ENCODE peak calls at places on chromosomes 11 and 22, in eight cellular contexts. One of them, this sample, is unnamed.

GRCh38 chr22:23403720-23404688 is 176.1 kb downstream of the IGLL1 start:
- DNase-seq in anterior cingulate cortex: no peak
- DNase-seq in activated CD4-positive, alpha-beta T cell treated with anti-CD3 and anti-CD28 coated beads, Interleukin-2, amount 50 U/mL, for 48 hours: no peak
- DNase-seq in stimulated activated CD8-positive, alpha-beta memory T cell treated with anti-CD3 and anti-CD28 coated beads, Interleukin-15, amount 100 ng/mL, for 48 hours: no peak
- DNase-seq in MCF 10A: no peak
- DNase-seq in stimulated activated naive CD8-positive, alpha-beta T cell treated with anti-CD3 and anti-CD28 coated beads, Interleukin-15, amount 100 ng/mL, for 72 hours: no peak
- DNase-seq in NCI-H2081: no peak
- DNase-seq in A549: no peak
- DNase-seq in this sample: no peak

GRCh38 chr11:119709638-119710346 is 19.2 kb downstream of the NECTIN1 start:
- DNase-seq in anterior cingulate cortex: peak
- DNase-seq in activated CD4-positive, alpha-beta T cell treated with anti-CD3 and anti-CD28 coated beads, Interleukin-2, amount 50 U/mL, for 48 hours: no peak
- DNase-seq in stimulated activated CD8-positive, alpha-beta memory T cell treated with anti-CD3 and anti-CD28 coated beads, Interleukin-15, amount 100 ng/mL, for 48 hours: no peak
- DNase-seq in MCF 10A: no peak
- DNase-seq in stimulated activated naive CD8-positive, alpha-beta T cell treated with anti-CD3 and anti-CD28 coated beads, Interleukin-15, amount 100 ng/mL, for 72 hours: no peak
- DNase-seq in NCI-H2081: peak
- DNase-seq in A549: no peak
- DNase-seq in this sample: no peak

GRCh38 chr22:17726561-17727243 is 47.6 kb downstream of the BID start:
- DNase-seq in anterior cingulate cortex: no peak
- DNase-seq in activated CD4-positive, alpha-beta T cell treated with anti-CD3 and anti-CD28 coated beads, Interleukin-2, amount 50 U/mL, for 48 hours: no peak
- DNase-seq in stimulated activated CD8-positive, alpha-beta memory T cell treated with anti-CD3 and anti-CD28 coated beads, Interleukin-15, amount 100 ng/mL, for 48 hours: no peak
- DNase-seq in MCF 10A: no peak
- DNase-seq in stimulated activated naive CD8-positive, alpha-beta T cell treated with anti-CD3 and anti-CD28 coated beads, Interleukin-15, amount 100 ng/mL, for 72 hours: no peak
- DNase-seq in NCI-H2081: no peak
- DNase-seq in A549: no peak
- DNase-seq in this sample: no peak

GRCh38 chr11:819943-820649 is 1.4 kb downstream of the PNPLA2 start:
- DNase-seq in anterior cingulate cortex: peak
- DNase-seq in activated CD4-positive, alpha-beta T cell treated with anti-CD3 and anti-CD28 coated beads, Interleukin-2, amount 50 U/mL, for 48 hours: peak
- DNase-seq in stimulated activated CD8-positive, alpha-beta memory T cell treated with anti-CD3 and anti-CD28 coated beads, Interleukin-15, amount 100 ng/mL, for 48 hours: peak
- DNase-seq in MCF 10A: peak
- DNase-seq in stimulated activated naive CD8-positive, alpha-beta T cell treated with anti-CD3 and anti-CD28 coated beads, Interleukin-15, amount 100 ng/mL, for 72 hours: peak
- DNase-seq in NCI-H2081: peak
- DNase-seq in A549: peak
- DNase-seq in this sample: peak

GRCh38 chr11:57978686-57979531 is 44.8 kb upstream of the OR9Q1 start:
- DNase-seq in anterior cingulate cortex: no peak
- DNase-seq in activated CD4-positive, alpha-beta T cell treated with anti-CD3 and anti-CD28 coated beads, Interleukin-2, amount 50 U/mL, for 48 hours: no peak
- DNase-seq in stimulated activated CD8-positive, alpha-beta memory T cell treated with anti-CD3 and anti-CD28 coated beads, Interleukin-15, amount 100 ng/mL, for 48 hours: no peak
- DNase-seq in MCF 10A: no peak
- DNase-seq in stimulated activated naive CD8-positive, alpha-beta T cell treated with anti-CD3 and anti-CD28 coated beads, Interleukin-15, amount 100 ng/mL, for 72 hours: no peak
- DNase-seq in NCI-H2081: no peak
- DNase-seq in A549: no peak
- DNase-seq in this sample: no peak

GRCh38 chr11:77088236-77089003 is 14.2 kb upstream of the OMP start:
- DNase-seq in anterior cingulate cortex: no peak
- DNase-seq in activated CD4-positive, alpha-beta T cell treated with anti-CD3 and anti-CD28 coated beads, Interleukin-2, amount 50 U/mL, for 48 hours: no peak
- DNase-seq in stimulated activated CD8-positive, alpha-beta memory T cell treated with anti-CD3 and anti-CD28 coated beads, Interleukin-15, amount 100 ng/mL, for 48 hours: no peak
- DNase-seq in MCF 10A: no peak
- DNase-seq in stimulated activated naive CD8-positive, alpha-beta T cell treated with anti-CD3 and anti-CD28 coated beads, Interleukin-15, amount 100 ng/mL, for 72 hours: no peak
- DNase-seq in NCI-H2081: no peak
- DNase-seq in A549: no peak
- DNase-seq in this sample: peak

GRCh38 chr22:36360871-36361383 is 26.8 kb downstream of the MYH9 start:
- DNase-seq in anterior cingulate cortex: no peak
- DNase-seq in activated CD4-positive, alpha-beta T cell treated with anti-CD3 and anti-CD28 coated beads, Interleukin-2, amount 50 U/mL, for 48 hours: no peak
- DNase-seq in stimulated activated CD8-positive, alpha-beta memory T cell treated with anti-CD3 and anti-CD28 coated beads, Interleukin-15, amount 100 ng/mL, for 48 hours: no peak
- DNase-seq in MCF 10A: no peak
- DNase-seq in stimulated activated naive CD8-positive, alpha-beta T cell treated with anti-CD3 and anti-CD28 coated beads, Interleukin-15, amount 100 ng/mL, for 72 hours: no peak
- DNase-seq in NCI-H2081: no peak
- DNase-seq in A549: no peak
- DNase-seq in this sample: no peak

GRCh38 chr11:81497202-81497804 is 1236.4 kb downstream of the FAM181B start:
- DNase-seq in anterior cingulate cortex: no peak
- DNase-seq in activated CD4-positive, alpha-beta T cell treated with anti-CD3 and anti-CD28 coated beads, Interleukin-2, amount 50 U/mL, for 48 hours: peak
- DNase-seq in stimulated activated CD8-positive, alpha-beta memory T cell treated with anti-CD3 and anti-CD28 coated beads, Interleukin-15, amount 100 ng/mL, for 48 hours: no peak
- DNase-seq in MCF 10A: peak
- DNase-seq in stimulated activated naive CD8-positive, alpha-beta T cell treated with anti-CD3 and anti-CD28 coated beads, Interleukin-15, amount 100 ng/mL, for 72 hours: no peak
- DNase-seq in NCI-H2081: peak
- DNase-seq in A549: peak
- DNase-seq in this sample: peak

GRCh38 chr11:118295834-118296454 is 8.6 kb upstream of the CD3E start:
- DNase-seq in anterior cingulate cortex: no peak
- DNase-seq in activated CD4-positive, alpha-beta T cell treated with anti-CD3 and anti-CD28 coated beads, Interleukin-2, amount 50 U/mL, for 48 hours: no peak
- DNase-seq in stimulated activated CD8-positive, alpha-beta memory T cell treated with anti-CD3 and anti-CD28 coated beads, Interleukin-15, amount 100 ng/mL, for 48 hours: no peak
- DNase-seq in MCF 10A: peak
- DNase-seq in stimulated activated naive CD8-positive, alpha-beta T cell treated with anti-CD3 and anti-CD28 coated beads, Interleukin-15, amount 100 ng/mL, for 72 hours: no peak
- DNase-seq in NCI-H2081: no peak
- DNase-seq in A549: no peak
- DNase-seq in this sample: peak

GRCh38 chr22:40721266-40721665 is 42.0 kb downstream of the MCHR1 start:
- DNase-seq in anterior cingulate cortex: no peak
- DNase-seq in activated CD4-positive, alpha-beta T cell treated with anti-CD3 and anti-CD28 coated beads, Interleukin-2, amount 50 U/mL, for 48 hours: no peak
- DNase-seq in stimulated activated CD8-positive, alpha-beta memory T cell treated with anti-CD3 and anti-CD28 coated beads, Interleukin-15, amount 100 ng/mL, for 48 hours: no peak
- DNase-seq in MCF 10A: no peak
- DNase-seq in stimulated activated naive CD8-positive, alpha-beta T cell treated with anti-CD3 and anti-CD28 coated beads, Interleukin-15, amount 100 ng/mL, for 72 hours: no peak
- DNase-seq in NCI-H2081: peak
- DNase-seq in A549: peak
- DNase-seq in this sample: peak

GRCh38 chr11:19872526-19873135 is 160.0 kb downstream of the NAV2 start:
- DNase-seq in anterior cingulate cortex: no peak
- DNase-seq in activated CD4-positive, alpha-beta T cell treated with anti-CD3 and anti-CD28 coated beads, Interleukin-2, amount 50 U/mL, for 48 hours: no peak
- DNase-seq in stimulated activated CD8-positive, alpha-beta memory T cell treated with anti-CD3 and anti-CD28 coated beads, Interleukin-15, amount 100 ng/mL, for 48 hours: no peak
- DNase-seq in MCF 10A: peak
- DNase-seq in stimulated activated naive CD8-positive, alpha-beta T cell treated with anti-CD3 and anti-CD28 coated beads, Interleukin-15, amount 100 ng/mL, for 72 hours: no peak
- DNase-seq in NCI-H2081: peak
- DNase-seq in A549: no peak
- DNase-seq in this sample: no peak

GRCh38 chr22:50236731-50237409 is 8.0 kb downstream of the TUBGCP6 start:
- DNase-seq in anterior cingulate cortex: no peak
- DNase-seq in activated CD4-positive, alpha-beta T cell treated with anti-CD3 and anti-CD28 coated beads, Interleukin-2, amount 50 U/mL, for 48 hours: no peak
- DNase-seq in stimulated activated CD8-positive, alpha-beta memory T cell treated with anti-CD3 and anti-CD28 coated beads, Interleukin-15, amount 100 ng/mL, for 48 hours: no peak
- DNase-seq in MCF 10A: no peak
- DNase-seq in stimulated activated naive CD8-positive, alpha-beta T cell treated with anti-CD3 and anti-CD28 coated beads, Interleukin-15, amount 100 ng/mL, for 72 hours: no peak
- DNase-seq in NCI-H2081: peak
- DNase-seq in A549: peak
- DNase-seq in this sample: peak

GRCh38 chr11:96168623-96169022 is 174.4 kb downstream of the MAML2 start:
- DNase-seq in anterior cingulate cortex: peak
- DNase-seq in activated CD4-positive, alpha-beta T cell treated with anti-CD3 and anti-CD28 coated beads, Interleukin-2, amount 50 U/mL, for 48 hours: no peak
- DNase-seq in stimulated activated CD8-positive, alpha-beta memory T cell treated with anti-CD3 and anti-CD28 coated beads, Interleukin-15, amount 100 ng/mL, for 48 hours: no peak
- DNase-seq in MCF 10A: peak
- DNase-seq in stimulated activated naive CD8-positive, alpha-beta T cell treated with anti-CD3 and anti-CD28 coated beads, Interleukin-15, amount 100 ng/mL, for 72 hours: no peak
- DNase-seq in NCI-H2081: no peak
- DNase-seq in A549: peak
- DNase-seq in this sample: peak

GRCh38 chr11:113668255-113668654 is 37.9 kb downstream of the TMPRSS5 start:
- DNase-seq in anterior cingulate cortex: no peak
- DNase-seq in activated CD4-positive, alpha-beta T cell treated with anti-CD3 and anti-CD28 coated beads, Interleukin-2, amount 50 U/mL, for 48 hours: no peak
- DNase-seq in stimulated activated CD8-positive, alpha-beta memory T cell treated with anti-CD3 and anti-CD28 coated beads, Interleukin-15, amount 100 ng/mL, for 48 hours: no peak
- DNase-seq in MCF 10A: no peak
- DNase-seq in stimulated activated naive CD8-positive, alpha-beta T cell treated with anti-CD3 and anti-CD28 coated beads, Interleukin-15, amount 100 ng/mL, for 72 hours: no peak
- DNase-seq in NCI-H2081: no peak
- DNase-seq in A549: peak
- DNase-seq in this sample: peak

GRCh38 chr11:45658292-45658991 is 7.0 kb downstream of the CHST1 start:
- DNase-seq in anterior cingulate cortex: peak
- DNase-seq in activated CD4-positive, alpha-beta T cell treated with anti-CD3 and anti-CD28 coated beads, Interleukin-2, amount 50 U/mL, for 48 hours: no peak
- DNase-seq in stimulated activated CD8-positive, alpha-beta memory T cell treated with anti-CD3 and anti-CD28 coated beads, Interleukin-15, amount 100 ng/mL, for 48 hours: no peak
- DNase-seq in MCF 10A: peak
- DNase-seq in stimulated activated naive CD8-positive, alpha-beta T cell treated with anti-CD3 and anti-CD28 coated beads, Interleukin-15, amount 100 ng/mL, for 72 hours: no peak
- DNase-seq in NCI-H2081: no peak
- DNase-seq in A549: no peak
- DNase-seq in this sample: no peak

GRCh38 chr22:30947821-30948454 is 20.6 kb downstream of the MORC2 start:
- DNase-seq in anterior cingulate cortex: no peak
- DNase-seq in activated CD4-positive, alpha-beta T cell treated with anti-CD3 and anti-CD28 coated beads, Interleukin-2, amount 50 U/mL, for 48 hours: no peak
- DNase-seq in stimulated activated CD8-positive, alpha-beta memory T cell treated with anti-CD3 and anti-CD28 coated beads, Interleukin-15, amount 100 ng/mL, for 48 hours: no peak
- DNase-seq in MCF 10A: peak
- DNase-seq in stimulated activated naive CD8-positive, alpha-beta T cell treated with anti-CD3 and anti-CD28 coated beads, Interleukin-15, amount 100 ng/mL, for 72 hours: no peak
- DNase-seq in NCI-H2081: no peak
- DNase-seq in A549: peak
- DNase-seq in this sample: peak

GRCh38 chr22:36743011-36743410 is 32.9 kb downstream of the IFT27 start:
- DNase-seq in anterior cingulate cortex: no peak
- DNase-seq in activated CD4-positive, alpha-beta T cell treated with anti-CD3 and anti-CD28 coated beads, Interleukin-2, amount 50 U/mL, for 48 hours: no peak
- DNase-seq in stimulated activated CD8-positive, alpha-beta memory T cell treated with anti-CD3 and anti-CD28 coated beads, Interleukin-15, amount 100 ng/mL, for 48 hours: no peak
- DNase-seq in MCF 10A: no peak
- DNase-seq in stimulated activated naive CD8-positive, alpha-beta T cell treated with anti-CD3 and anti-CD28 coated beads, Interleukin-15, amount 100 ng/mL, for 72 hours: no peak
- DNase-seq in NCI-H2081: no peak
- DNase-seq in A549: no peak
- DNase-seq in this sample: no peak

GRCh38 chr11:34970480-34970879 is 54.1 kb downstream of the PDHX start:
- DNase-seq in anterior cingulate cortex: no peak
- DNase-seq in activated CD4-positive, alpha-beta T cell treated with anti-CD3 and anti-CD28 coated beads, Interleukin-2, amount 50 U/mL, for 48 hours: no peak
- DNase-seq in stimulated activated CD8-positive, alpha-beta memory T cell treated with anti-CD3 and anti-CD28 coated beads, Interleukin-15, amount 100 ng/mL, for 48 hours: no peak
- DNase-seq in MCF 10A: no peak
- DNase-seq in stimulated activated naive CD8-positive, alpha-beta T cell treated with anti-CD3 and anti-CD28 coated beads, Interleukin-15, amount 100 ng/mL, for 72 hours: no peak
- DNase-seq in NCI-H2081: no peak
- DNase-seq in A549: no peak
- DNase-seq in this sample: no peak

GRCh38 chr11:68214173-68215086 is 1.3 kb upstream of the KMT5B start:
- DNase-seq in anterior cingulate cortex: no peak
- DNase-seq in activated CD4-positive, alpha-beta T cell treated with anti-CD3 and anti-CD28 coated beads, Interleukin-2, amount 50 U/mL, for 48 hours: no peak
- DNase-seq in stimulated activated CD8-positive, alpha-beta memory T cell treated with anti-CD3 and anti-CD28 coated beads, Interleukin-15, amount 100 ng/mL, for 48 hours: no peak
- DNase-seq in MCF 10A: no peak
- DNase-seq in stimulated activated naive CD8-positive, alpha-beta T cell treated with anti-CD3 and anti-CD28 coated beads, Interleukin-15, amount 100 ng/mL, for 72 hours: no peak
- DNase-seq in NCI-H2081: no peak
- DNase-seq in A549: no peak
- DNase-seq in this sample: no peak

GRCh38 chr22:36010913-36011312 is 17.7 kb downstream of the RBFOX2 start:
- DNase-seq in anterior cingulate cortex: no peak
- DNase-seq in activated CD4-positive, alpha-beta T cell treated with anti-CD3 and anti-CD28 coated beads, Interleukin-2, amount 50 U/mL, for 48 hours: no peak
- DNase-seq in stimulated activated CD8-positive, alpha-beta memory T cell treated with anti-CD3 and anti-CD28 coated beads, Interleukin-15, amount 100 ng/mL, for 48 hours: no peak
- DNase-seq in MCF 10A: peak
- DNase-seq in stimulated activated naive CD8-positive, alpha-beta T cell treated with anti-CD3 and anti-CD28 coated beads, Interleukin-15, amount 100 ng/mL, for 72 hours: no peak
- DNase-seq in NCI-H2081: no peak
- DNase-seq in A549: no peak
- DNase-seq in this sample: peak

GRCh38 chr11:120608760-120609211 is 97.2 kb downstream of the GRIK4 start:
- DNase-seq in anterior cingulate cortex: no peak
- DNase-seq in activated CD4-positive, alpha-beta T cell treated with anti-CD3 and anti-CD28 coated beads, Interleukin-2, amount 50 U/mL, for 48 hours: no peak
- DNase-seq in stimulated activated CD8-positive, alpha-beta memory T cell treated with anti-CD3 and anti-CD28 coated beads, Interleukin-15, amount 100 ng/mL, for 48 hours: no peak
- DNase-seq in MCF 10A: peak
- DNase-seq in stimulated activated naive CD8-positive, alpha-beta T cell treated with anti-CD3 and anti-CD28 coated beads, Interleukin-15, amount 100 ng/mL, for 72 hours: no peak
- DNase-seq in NCI-H2081: no peak
- DNase-seq in A549: no peak
- DNase-seq in this sample: no peak

GRCh38 chr11:66467034-66467659 is 442 bp downstream of the PELI3 start:
- DNase-seq in anterior cingulate cortex: no peak
- DNase-seq in activated CD4-positive, alpha-beta T cell treated with anti-CD3 and anti-CD28 coated beads, Interleukin-2, amount 50 U/mL, for 48 hours: peak
- DNase-seq in stimulated activated CD8-positive, alpha-beta memory T cell treated with anti-CD3 and anti-CD28 coated beads, Interleukin-15, amount 100 ng/mL, for 48 hours: no peak
- DNase-seq in MCF 10A: peak
- DNase-seq in stimulated activated naive CD8-positive, alpha-beta T cell treated with anti-CD3 and anti-CD28 coated beads, Interleukin-15, amount 100 ng/mL, for 72 hours: no peak
- DNase-seq in NCI-H2081: no peak
- DNase-seq in A549: peak
- DNase-seq in this sample: peak

GRCh38 chr22:38187413-38188212 is 6.0 kb upstream of the PLA2G6 start:
- DNase-seq in anterior cingulate cortex: no peak
- DNase-seq in activated CD4-positive, alpha-beta T cell treated with anti-CD3 and anti-CD28 coated beads, Interleukin-2, amount 50 U/mL, for 48 hours: no peak
- DNase-seq in stimulated activated CD8-positive, alpha-beta memory T cell treated with anti-CD3 and anti-CD28 coated beads, Interleukin-15, amount 100 ng/mL, for 48 hours: no peak
- DNase-seq in MCF 10A: peak
- DNase-seq in stimulated activated naive CD8-positive, alpha-beta T cell treated with anti-CD3 and anti-CD28 coated beads, Interleukin-15, amount 100 ng/mL, for 72 hours: no peak
- DNase-seq in NCI-H2081: peak
- DNase-seq in A549: no peak
- DNase-seq in this sample: peak

GRCh38 chr11:102760355-102761035 is 19.9 kb downstream of the MMP10 start:
- DNase-seq in anterior cingulate cortex: no peak
- DNase-seq in activated CD4-positive, alpha-beta T cell treated with anti-CD3 and anti-CD28 coated beads, Interleukin-2, amount 50 U/mL, for 48 hours: no peak
- DNase-seq in stimulated activated CD8-positive, alpha-beta memory T cell treated with anti-CD3 and anti-CD28 coated beads, Interleukin-15, amount 100 ng/mL, for 48 hours: no peak
- DNase-seq in MCF 10A: peak
- DNase-seq in stimulated activated naive CD8-positive, alpha-beta T cell treated with anti-CD3 and anti-CD28 coated beads, Interleukin-15, amount 100 ng/mL, for 72 hours: no peak
- DNase-seq in NCI-H2081: no peak
- DNase-seq in A549: peak
- DNase-seq in this sample: peak

GRCh38 chr11:33636104-33636503 is 64.5 kb downstream of the C11orf91 start:
- DNase-seq in anterior cingulate cortex: no peak
- DNase-seq in activated CD4-positive, alpha-beta T cell treated with anti-CD3 and anti-CD28 coated beads, Interleukin-2, amount 50 U/mL, for 48 hours: no peak
- DNase-seq in stimulated activated CD8-positive, alpha-beta memory T cell treated with anti-CD3 and anti-CD28 coated beads, Interleukin-15, amount 100 ng/mL, for 48 hours: no peak
- DNase-seq in MCF 10A: peak
- DNase-seq in stimulated activated naive CD8-positive, alpha-beta T cell treated with anti-CD3 and anti-CD28 coated beads, Interleukin-15, amount 100 ng/mL, for 72 hours: no peak
- DNase-seq in NCI-H2081: no peak
- DNase-seq in A549: peak
- DNase-seq in this sample: peak

GRCh38 chr22:19109198-19110063 is 12.8 kb downstream of the DGCR2 start:
- DNase-seq in anterior cingulate cortex: no peak
- DNase-seq in activated CD4-positive, alpha-beta T cell treated with anti-CD3 and anti-CD28 coated beads, Interleukin-2, amount 50 U/mL, for 48 hours: peak
- DNase-seq in stimulated activated CD8-positive, alpha-beta memory T cell treated with anti-CD3 and anti-CD28 coated beads, Interleukin-15, amount 100 ng/mL, for 48 hours: no peak
- DNase-seq in MCF 10A: peak
- DNase-seq in stimulated activated naive CD8-positive, alpha-beta T cell treated with anti-CD3 and anti-CD28 coated beads, Interleukin-15, amount 100 ng/mL, for 72 hours: no peak
- DNase-seq in NCI-H2081: no peak
- DNase-seq in A549: peak
- DNase-seq in this sample: no peak

GRCh38 chr22:38030311-38031133 is 26.7 kb upstream of the PICK1 start:
- DNase-seq in anterior cingulate cortex: no peak
- DNase-seq in activated CD4-positive, alpha-beta T cell treated with anti-CD3 and anti-CD28 coated beads, Interleukin-2, amount 50 U/mL, for 48 hours: no peak
- DNase-seq in stimulated activated CD8-positive, alpha-beta memory T cell treated with anti-CD3 and anti-CD28 coated beads, Interleukin-15, amount 100 ng/mL, for 48 hours: no peak
- DNase-seq in MCF 10A: no peak
- DNase-seq in stimulated activated naive CD8-positive, alpha-beta T cell treated with anti-CD3 and anti-CD28 coated beads, Interleukin-15, amount 100 ng/mL, for 72 hours: no peak
- DNase-seq in NCI-H2081: no peak
- DNase-seq in A549: no peak
- DNase-seq in this sample: no peak

GRCh38 chr11:65292866-65293265 is 21.8 kb upstream of the CDC42EP2 start:
- DNase-seq in anterior cingulate cortex: no peak
- DNase-seq in activated CD4-positive, alpha-beta T cell treated with anti-CD3 and anti-CD28 coated beads, Interleukin-2, amount 50 U/mL, for 48 hours: no peak
- DNase-seq in stimulated activated CD8-positive, alpha-beta memory T cell treated with anti-CD3 and anti-CD28 coated beads, Interleukin-15, amount 100 ng/mL, for 48 hours: no peak
- DNase-seq in MCF 10A: no peak
- DNase-seq in stimulated activated naive CD8-positive, alpha-beta T cell treated with anti-CD3 and anti-CD28 coated beads, Interleukin-15, amount 100 ng/mL, for 72 hours: no peak
- DNase-seq in NCI-H2081: no peak
- DNase-seq in A549: no peak
- DNase-seq in this sample: no peak

GRCh38 chr11:85647078-85647477 is 689 bp upstream of the TMEM126A start:
- DNase-seq in anterior cingulate cortex: no peak
- DNase-seq in activated CD4-positive, alpha-beta T cell treated with anti-CD3 and anti-CD28 coated beads, Interleukin-2, amount 50 U/mL, for 48 hours: no peak
- DNase-seq in stimulated activated CD8-positive, alpha-beta memory T cell treated with anti-CD3 and anti-CD28 coated beads, Interleukin-15, amount 100 ng/mL, for 48 hours: no peak
- DNase-seq in MCF 10A: no peak
- DNase-seq in stimulated activated naive CD8-positive, alpha-beta T cell treated with anti-CD3 and anti-CD28 coated beads, Interleukin-15, amount 100 ng/mL, for 72 hours: no peak
- DNase-seq in NCI-H2081: no peak
- DNase-seq in A549: no peak
- DNase-seq in this sample: no peak

GRCh38 chr11:119029069-119029339 is 1.7 kb downstream of the SLC37A4 start:
- DNase-seq in anterior cingulate cortex: no peak
- DNase-seq in activated CD4-positive, alpha-beta T cell treated with anti-CD3 and anti-CD28 coated beads, Interleukin-2, amount 50 U/mL, for 48 hours: no peak
- DNase-seq in stimulated activated CD8-positive, alpha-beta memory T cell treated with anti-CD3 and anti-CD28 coated beads, Interleukin-15, amount 100 ng/mL, for 48 hours: no peak
- DNase-seq in MCF 10A: no peak
- DNase-seq in stimulated activated naive CD8-positive, alpha-beta T cell treated with anti-CD3 and anti-CD28 coated beads, Interleukin-15, amount 100 ng/mL, for 72 hours: no peak
- DNase-seq in NCI-H2081: no peak
- DNase-seq in A549: no peak
- DNase-seq in this sample: no peak

GRCh38 chr11:27842290-27842689 is 142.0 kb upstream of the BDNF start:
- DNase-seq in anterior cingulate cortex: no peak
- DNase-seq in activated CD4-positive, alpha-beta T cell treated with anti-CD3 and anti-CD28 coated beads, Interleukin-2, amount 50 U/mL, for 48 hours: no peak
- DNase-seq in stimulated activated CD8-positive, alpha-beta memory T cell treated with anti-CD3 and anti-CD28 coated beads, Interleukin-15, amount 100 ng/mL, for 48 hours: no peak
- DNase-seq in MCF 10A: no peak
- DNase-seq in stimulated activated naive CD8-positive, alpha-beta T cell treated with anti-CD3 and anti-CD28 coated beads, Interleukin-15, amount 100 ng/mL, for 72 hours: no peak
- DNase-seq in NCI-H2081: no peak
- DNase-seq in A549: no peak
- DNase-seq in this sample: no peak

GRCh38 chr11:80146231-80146630 is 705.4 kb upstream of the TENM4 start:
- DNase-seq in anterior cingulate cortex: no peak
- DNase-seq in activated CD4-positive, alpha-beta T cell treated with anti-CD3 and anti-CD28 coated beads, Interleukin-2, amount 50 U/mL, for 48 hours: no peak
- DNase-seq in stimulated activated CD8-positive, alpha-beta memory T cell treated with anti-CD3 and anti-CD28 coated beads, Interleukin-15, amount 100 ng/mL, for 48 hours: no peak
- DNase-seq in MCF 10A: peak
- DNase-seq in stimulated activated naive CD8-positive, alpha-beta T cell treated with anti-CD3 and anti-CD28 coated beads, Interleukin-15, amount 100 ng/mL, for 72 hours: no peak
- DNase-seq in NCI-H2081: no peak
- DNase-seq in A549: no peak
- DNase-seq in this sample: peak

GRCh38 chr22:38218661-38219331 is 17.0 kb downstream of the MAFF start:
- DNase-seq in anterior cingulate cortex: no peak
- DNase-seq in activated CD4-positive, alpha-beta T cell treated with anti-CD3 and anti-CD28 coated beads, Interleukin-2, amount 50 U/mL, for 48 hours: peak
- DNase-seq in stimulated activated CD8-positive, alpha-beta memory T cell treated with anti-CD3 and anti-CD28 coated beads, Interleukin-15, amount 100 ng/mL, for 48 hours: no peak
- DNase-seq in MCF 10A: peak
- DNase-seq in stimulated activated naive CD8-positive, alpha-beta T cell treated with anti-CD3 and anti-CD28 coated beads, Interleukin-15, amount 100 ng/mL, for 72 hours: no peak
- DNase-seq in NCI-H2081: no peak
- DNase-seq in A549: peak
- DNase-seq in this sample: peak

GRCh38 chr11:129208863-129209262 is 16.7 kb upstream of the ARHGAP32 start:
- DNase-seq in anterior cingulate cortex: no peak
- DNase-seq in activated CD4-positive, alpha-beta T cell treated with anti-CD3 and anti-CD28 coated beads, Interleukin-2, amount 50 U/mL, for 48 hours: no peak
- DNase-seq in stimulated activated CD8-positive, alpha-beta memory T cell treated with anti-CD3 and anti-CD28 coated beads, Interleukin-15, amount 100 ng/mL, for 48 hours: no peak
- DNase-seq in MCF 10A: no peak
- DNase-seq in stimulated activated naive CD8-positive, alpha-beta T cell treated with anti-CD3 and anti-CD28 coated beads, Interleukin-15, amount 100 ng/mL, for 72 hours: no peak
- DNase-seq in NCI-H2081: no peak
- DNase-seq in A549: no peak
- DNase-seq in this sample: no peak

This sample was measured in PC-3.